ENCODE peak calls at places on chromosomes 7 and 10, in six cellular contexts. One of them, this sample, is unnamed.

GRCh38 chr10:123944661-123945060 is 53.1 kb upstream of the CPXM2 start:
- DNase-seq in IMR-90: no peak
- DNase-seq in A549: no peak
- DNase-seq in GM12878: no peak
- DNase-seq in K562: no peak
- DNase-seq in HepG2: no peak
- DNase-seq in this sample: no peak

GRCh38 chr7:31735991-31736982 is 49.3 kb downstream of the PPP1R17 start:
- DNase-seq in IMR-90: peak
- DNase-seq in A549: peak
- DNase-seq in GM12878: no peak
- DNase-seq in K562: peak
- DNase-seq in HepG2: peak
- DNase-seq in this sample: peak

GRCh38 chr7:43199333-43199732 is 86.9 kb downstream of the HECW1 start:
- DNase-seq in IMR-90: peak
- DNase-seq in A549: no peak
- DNase-seq in GM12878: no peak
- DNase-seq in K562: no peak
- DNase-seq in HepG2: no peak
- DNase-seq in this sample: no peak

GRCh38 chr7:146115665-146116451 is 743 bp upstream of the CNTNAP2 start:
- DNase-seq in IMR-90: no peak
- DNase-seq in A549: no peak
- DNase-seq in GM12878: no peak
- DNase-seq in K562: peak
- DNase-seq in HepG2: no peak
- DNase-seq in this sample: peak

GRCh38 chr7:99679032-99679399 is 780 bp downstream of the CYP3A5 start:
- DNase-seq in IMR-90: peak
- DNase-seq in A549: peak
- DNase-seq in GM12878: no peak
- DNase-seq in K562: peak
- DNase-seq in HepG2: peak
- DNase-seq in this sample: no peak

GRCh38 chr7:44057181-44057848 is 8.1 kb downstream of the PGAM2 start:
- DNase-seq in IMR-90: no peak
- DNase-seq in A549: no peak
- DNase-seq in GM12878: no peak
- DNase-seq in K562: no peak
- DNase-seq in HepG2: no peak
- DNase-seq in this sample: no peak

GRCh38 chr7:134669845-134670373 is 23.3 kb downstream of the BPGM start:
- DNase-seq in IMR-90: peak
- DNase-seq in A549: peak
- DNase-seq in GM12878: peak
- DNase-seq in K562: peak
- DNase-seq in HepG2: no peak
- DNase-seq in this sample: no peak

GRCh38 chr7:67614843-67615242 is 618.2 kb downstream of the TYW1 start:
- DNase-seq in IMR-90: no peak
- DNase-seq in A549: no peak
- DNase-seq in GM12878: no peak
- DNase-seq in K562: no peak
- DNase-seq in HepG2: no peak
- DNase-seq in this sample: no peak

GRCh38 chr7:138257459-138258193 is 181.4 kb downstream of the AKR1D1 start:
- DNase-seq in IMR-90: no peak
- DNase-seq in A549: no peak
- DNase-seq in GM12878: no peak
- DNase-seq in K562: peak
- DNase-seq in HepG2: peak
- DNase-seq in this sample: no peak

GRCh38 chr7:19939746-19940145 is 166.3 kb upstream of the TMEM196 start:
- DNase-seq in IMR-90: peak
- DNase-seq in A549: no peak
- DNase-seq in GM12878: no peak
- DNase-seq in K562: no peak
- DNase-seq in HepG2: no peak
- DNase-seq in this sample: no peak

GRCh38 chr10:119802068-119802538 is 70.5 kb downstream of the MCMBP start:
- DNase-seq in IMR-90: peak
- DNase-seq in A549: no peak
- DNase-seq in GM12878: no peak
- DNase-seq in K562: no peak
- DNase-seq in HepG2: no peak
- DNase-seq in this sample: no peak

GRCh38 chr10:17113889-17114288 is 15.7 kb downstream of the CUBN start:
- DNase-seq in IMR-90: peak
- DNase-seq in A549: no peak
- DNase-seq in GM12878: no peak
- DNase-seq in K562: no peak
- DNase-seq in HepG2: no peak
- DNase-seq in this sample: no peak

GRCh38 chr10:49735161-49735560 is 27.0 kb downstream of the OGDHL start:
- DNase-seq in IMR-90: no peak
- DNase-seq in A549: no peak
- DNase-seq in GM12878: no peak
- DNase-seq in K562: no peak
- DNase-seq in HepG2: no peak
- DNase-seq in this sample: no peak

GRCh38 chr10:119522747-119523426 is 19.6 kb downstream of the RGS10 start:
- DNase-seq in IMR-90: no peak
- DNase-seq in A549: no peak
- DNase-seq in GM12878: no peak
- DNase-seq in K562: no peak
- DNase-seq in HepG2: peak
- DNase-seq in this sample: no peak

GRCh38 chr7:158021836-158022235 is 565.8 kb downstream of the PTPRN2 start:
- DNase-seq in IMR-90: no peak
- DNase-seq in A549: no peak
- DNase-seq in GM12878: no peak
- DNase-seq in K562: no peak
- DNase-seq in HepG2: no peak
- DNase-seq in this sample: no peak

GRCh38 chr7:157897686-157898085 is 560.9 kb downstream of the DNAJB6 start:
- DNase-seq in IMR-90: no peak
- DNase-seq in A549: no peak
- DNase-seq in GM12878: no peak
- DNase-seq in K562: no peak
- DNase-seq in HepG2: no peak
- DNase-seq in this sample: no peak

GRCh38 chr7:121545418-121545817 is 149.3 kb upstream of the FAM3C start:
- DNase-seq in IMR-90: no peak
- DNase-seq in A549: no peak
- DNase-seq in GM12878: no peak
- DNase-seq in K562: no peak
- DNase-seq in HepG2: no peak
- DNase-seq in this sample: no peak

GRCh38 chr10:96276426-96276825 is 5.1 kb upstream of the BLNK start:
- DNase-seq in IMR-90: no peak
- DNase-seq in A549: no peak
- DNase-seq in GM12878: no peak
- DNase-seq in K562: no peak
- DNase-seq in HepG2: no peak
- DNase-seq in this sample: no peak

GRCh38 chr7:90119178-90119971 is 34.9 kb upstream of the STEAP1 start:
- DNase-seq in IMR-90: peak
- DNase-seq in A549: no peak
- DNase-seq in GM12878: no peak
- DNase-seq in K562: no peak
- DNase-seq in HepG2: no peak
- DNase-seq in this sample: no peak

GRCh38 chr7:74579800-74580685 is 77.5 kb upstream of the GTF2I start:
- DNase-seq in IMR-90: peak
- DNase-seq in A549: peak
- DNase-seq in GM12878: no peak
- DNase-seq in K562: no peak
- DNase-seq in HepG2: peak
- DNase-seq in this sample: no peak

GRCh38 chr10:13973742-13974141 is 357.0 kb downstream of the FRMD4A start:
- DNase-seq in IMR-90: peak
- DNase-seq in A549: no peak
- DNase-seq in GM12878: no peak
- DNase-seq in K562: no peak
- DNase-seq in HepG2: no peak
- DNase-seq in this sample: no peak

DNA sequence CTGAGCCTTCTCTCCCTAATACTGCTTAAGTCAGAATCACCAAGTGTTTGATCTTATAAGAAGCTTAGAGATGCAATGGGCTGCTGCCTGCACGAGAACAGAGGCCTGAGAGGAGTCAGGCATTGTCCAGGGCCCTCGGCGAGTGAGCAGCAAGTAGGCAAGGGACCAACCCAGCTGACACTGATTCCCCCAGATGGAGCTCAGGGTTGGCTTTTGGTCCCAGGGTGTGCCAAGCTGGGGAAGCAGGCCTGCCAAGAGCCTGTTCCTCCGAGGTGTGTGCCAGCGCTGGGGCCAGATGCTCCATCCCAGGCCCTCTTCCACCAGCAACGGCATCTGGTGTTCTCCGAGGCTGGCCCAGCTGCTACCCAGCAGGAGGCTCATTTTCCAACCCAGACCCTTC is 222.0 kb upstream of the ZMIZ1 start:
- DNase-seq in IMR-90: no peak
- DNase-seq in A549: no peak
- DNase-seq in GM12878: no peak
- DNase-seq in K562: no peak
- DNase-seq in HepG2: no peak
- DNase-seq in this sample: no peak
- TF ChIP-seq BHLHE40 in IMR-90: no peak
- TF ChIP-seq BHLHE40 in A549: no peak
- TF ChIP-seq BHLHE40 in GM12878: no peak
- TF ChIP-seq BHLHE40 in K562: no peak
- TF ChIP-seq BHLHE40 in HepG2: no peak
- TF ChIP-seq BHLHE40 in this sample: no peak

GRCh38 chr7:23105644-23106490 is at the start of gene KLHL7:
- DNase-seq in IMR-90: peak
- DNase-seq in A549: peak
- DNase-seq in GM12878: peak
- DNase-seq in K562: peak
- DNase-seq in HepG2: peak
- DNase-seq in this sample: peak

GRCh38 chr7:23107781-23108180 is 2.2 kb downstream of the KLHL7 start:
- DNase-seq in IMR-90: no peak
- DNase-seq in A549: no peak
- DNase-seq in GM12878: no peak
- DNase-seq in K562: no peak
- DNase-seq in HepG2: no peak
- DNase-seq in this sample: no peak

GRCh38 chr7:23105086-23105643 is 420 bp upstream of the KLHL7 start:
- DNase-seq in IMR-90: no peak
- DNase-seq in A549: no peak
- DNase-seq in GM12878: no peak
- DNase-seq in K562: peak
- DNase-seq in HepG2: no peak
- DNase-seq in this sample: peak

GRCh38 chr7:23106801-23107713 is 1.5 kb downstream of the KLHL7 start:
- DNase-seq in IMR-90: peak
- DNase-seq in A549: no peak
- DNase-seq in GM12878: no peak
- DNase-seq in K562: no peak
- DNase-seq in HepG2: no peak
- DNase-seq in this sample: no peak

DNA sequence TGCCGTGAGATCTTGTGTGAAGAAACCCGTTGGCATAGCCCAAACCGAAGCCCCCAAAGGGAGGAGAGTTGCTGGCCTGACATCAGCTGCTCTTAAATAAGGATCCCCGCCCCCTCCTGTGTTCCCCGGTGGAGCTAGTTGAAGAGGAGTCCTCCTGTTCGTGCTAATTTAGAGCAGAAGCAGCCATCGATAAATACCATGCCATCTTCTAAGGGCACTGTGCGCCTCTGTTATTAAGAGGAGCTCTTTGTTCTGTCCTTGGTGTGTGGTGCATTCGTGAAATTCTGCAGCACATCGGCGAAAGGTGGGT is 861 bp downstream of the KLHL7 start:
- DNase-seq in IMR-90: no peak
- DNase-seq in A549: no peak
- DNase-seq in GM12878: no peak
- DNase-seq in K562: no peak
- DNase-seq in HepG2: no peak
- DNase-seq in this sample: no peak
- TF ChIP-seq BHLHE40 in IMR-90: no peak
- TF ChIP-seq BHLHE40 in A549: no peak
- TF ChIP-seq BHLHE40 in GM12878: no peak
- TF ChIP-seq BHLHE40 in K562: no peak
- TF ChIP-seq BHLHE40 in HepG2: no peak
- TF ChIP-seq BHLHE40 in this sample: no peak

DNA sequence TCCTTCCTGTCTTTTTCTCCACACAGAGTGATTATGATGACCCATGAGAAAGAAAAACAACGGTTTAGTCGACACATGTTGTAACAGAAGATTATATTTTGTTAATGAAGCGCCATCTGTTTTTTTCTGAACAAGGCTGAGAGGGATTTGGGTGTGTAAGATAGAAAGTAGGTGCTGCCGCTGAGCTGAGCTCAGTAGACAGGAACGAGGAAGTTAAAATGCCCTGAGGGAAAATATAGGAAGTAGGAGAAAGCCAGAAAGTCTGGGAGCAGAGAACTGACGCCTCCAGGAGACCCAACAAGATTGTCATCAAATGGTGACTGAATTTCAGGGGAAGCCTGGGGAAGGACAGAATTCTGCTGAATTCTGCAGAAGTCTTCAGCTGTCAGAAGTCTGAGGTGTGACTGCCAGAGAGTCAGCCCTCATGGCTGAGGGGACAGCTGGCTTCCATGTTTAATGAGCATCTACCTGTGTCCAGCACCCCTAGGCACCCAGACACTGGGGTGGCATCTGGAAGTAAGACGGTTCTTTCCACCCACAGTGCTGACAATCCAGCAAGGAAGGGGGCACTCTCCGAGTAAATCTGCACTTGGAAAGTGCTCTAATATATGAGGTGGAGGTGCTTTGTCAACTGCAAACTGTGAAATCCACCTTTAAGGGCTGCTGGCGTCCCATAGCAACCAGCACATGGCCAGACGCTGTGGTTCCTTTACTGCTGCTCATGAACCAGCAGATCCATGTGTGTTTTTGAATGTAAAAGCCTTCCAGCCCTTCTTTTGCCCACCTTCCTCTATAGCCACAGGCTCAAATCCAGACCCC is 12.5 kb upstream of the TSPAN15 start:
- DNase-seq in IMR-90: peak
- DNase-seq in A549: peak
- DNase-seq in GM12878: no peak
- DNase-seq in K562: no peak
- DNase-seq in HepG2: no peak
- DNase-seq in this sample: no peak
- TF ChIP-seq BHLHE40 in IMR-90: no peak
- TF ChIP-seq BHLHE40 in A549: no peak
- TF ChIP-seq BHLHE40 in GM12878: no peak
- TF ChIP-seq BHLHE40 in K562: no peak
- TF ChIP-seq BHLHE40 in HepG2: no peak
- TF ChIP-seq BHLHE40 in this sample: no peak

DNA sequence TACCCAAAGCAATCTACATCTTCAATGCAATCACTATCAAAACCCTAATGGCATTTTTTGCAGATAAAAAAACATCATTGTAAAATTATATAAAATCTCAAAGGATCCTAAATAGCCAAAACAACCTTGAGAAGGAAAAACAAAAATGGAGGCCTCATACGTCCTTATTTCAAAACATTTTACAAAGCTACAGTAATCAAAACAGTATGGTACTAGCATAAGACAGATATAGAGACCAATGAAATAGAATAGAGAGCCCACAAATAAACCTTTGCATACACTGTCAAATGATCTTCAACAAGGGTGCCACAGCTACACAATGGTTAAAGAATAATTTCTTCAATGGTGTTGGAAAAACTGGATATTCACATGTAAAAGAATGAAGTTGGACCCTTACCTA is 34.5 kb downstream of the PDLIM1 start:
- DNase-seq in IMR-90: no peak
- DNase-seq in A549: no peak
- DNase-seq in GM12878: no peak
- DNase-seq in K562: no peak
- DNase-seq in HepG2: no peak
- DNase-seq in this sample: no peak
- TF ChIP-seq BHLHE40 in IMR-90: no peak
- TF ChIP-seq BHLHE40 in A549: no peak
- TF ChIP-seq BHLHE40 in GM12878: no peak
- TF ChIP-seq BHLHE40 in K562: no peak
- TF ChIP-seq BHLHE40 in HepG2: no peak
- TF ChIP-seq BHLHE40 in this sample: no peak

This sample was measured in HEK293T.